ENCODE peak calls at places on chromosomes 13 and 19, in four cellular contexts. K is GM12878, D is HepG2, T is K562. M is an unnamed sample.

GRCh38 chr19:29715695-29716581 is 877 bp upstream of the C19orf12 start:
- DNase-seq in K (no peak), D (peak), T (no peak), M (no peak)

GRCh38 chr19:12783849-12784393 is 7.4 kb upstream of the JUNB start:
- DNase-seq in K (no peak), D (peak), T (peak), M (no peak)

GRCh38 chr19:1408300-1409203 is 1.2 kb downstream of the DAZAP1 start:
- DNase-seq in K (no peak), D (no peak), T (peak), M (peak)

GRCh38 chr13:26061947-26062346 is 10.1 kb upstream of the SHISA2 start:
- DNase-seq in K (no peak), D (no peak), T (no peak), M (no peak)

GRCh38 chr19:32537626-32538025 is 43.4 kb upstream of the PDCD5 start:
- DNase-seq in K (no peak), D (no peak), T (no peak), M (no peak)

GRCh38 chr19:46374526-46375475 is 27.9 kb downstream of the PPP5C start:
- DNase-seq in K (no peak), D (no peak), T (no peak), M (no peak)

GRCh38 chr13:113548171-113548641 is 36.3 kb upstream of the TFDP1 start:
- DNase-seq in K (no peak), D (no peak), T (no peak), M (no peak)

GRCh38 chr13:22940736-22941135 is 240.0 kb upstream of the SGCG start:
- DNase-seq in K (no peak), D (no peak), T (no peak), M (no peak)

GRCh38 chr19:49507803-49508494 is 4.5 kb upstream of the FCGRT start:
- DNase-seq in K (no peak), D (no peak), T (no peak), M (no peak)

GRCh38 chr13:48118025-48118424 is 23.1 kb upstream of the MED4 start:
- DNase-seq in K (no peak), D (no peak), T (no peak), M (no peak)

GRCh38 chr19:36528194-36528920 is at the start of gene ZNF260:
- DNase-seq in K (peak), D (peak), T (peak), M (peak)

GRCh38 chr19:42693760-42694350 is 46.4 kb downstream of the PSG3 start:
- DNase-seq in K (no peak), D (peak), T (peak), M (peak)

GRCh38 chr13:111404746-111405145 is 84.3 kb downstream of the TEX29 start:
- DNase-seq in K (no peak), D (no peak), T (no peak), M (no peak)

GRCh38 chr19:45153339-45154063 is 7.3 kb downstream of the NKPD1 start:
- DNase-seq in K (no peak), D (no peak), T (peak), M (peak)

GRCh38 chr13:65606622-65607021 is 1623.5 kb downstream of the PCDH9 start:
- DNase-seq in K (no peak), D (no peak), T (no peak), M (no peak)

GRCh38 chr13:107518292-107518691 is 697.0 kb downstream of the LIG4 start:
- DNase-seq in K (no peak), D (no peak), T (no peak), M (no peak)

GRCh38 chr13:106484755-106485193 is 50.7 kb downstream of the EFNB2 start:
- DNase-seq in K (no peak), D (no peak), T (no peak), M (no peak)

GRCh38 chr13:100254002-100254401 is 165.1 kb downstream of the PCCA start:
- DNase-seq in K (no peak), D (no peak), T (no peak), M (no peak)

GRCh38 chr19:6590458-6591319 is at the start of gene CD70:
- DNase-seq in K (peak), D (no peak), T (no peak), M (peak)

GRCh38 chr13:110643768-110644421 is 28.6 kb downstream of the NAXD start:
- DNase-seq in K (no peak), D (no peak), T (no peak), M (no peak)

GRCh38 chr13:50915562-50915961 is 6.0 kb downstream of the RNASEH2B start:
- DNase-seq in K (no peak), D (no peak), T (peak), M (peak)

GRCh38 chr19:19176950-19177349 is 6.9 kb upstream of the MEF2B start:
- DNase-seq in K (no peak), D (no peak), T (peak), M (no peak)

GRCh38 chr19:41916033-41916424 is 12.2 kb downstream of the ERFL start:
- DNase-seq in K (no peak), D (no peak), T (no peak), M (no peak)

GRCh38 chr19:2887391-2887914 is 13.3 kb upstream of the ZNF57 start:
- DNase-seq in K (no peak), D (peak), T (peak), M (no peak)

GRCh38 chr19:52535831-52536800 is 8.6 kb downstream of the ZNF808 start:
- DNase-seq in K (peak), D (no peak), T (no peak), M (peak)

GRCh38 chr13:41199526-41199925 is 5.2 kb upstream of the KBTBD7 start:
- DNase-seq in K (peak), D (no peak), T (no peak), M (no peak)

GRCh38 chr13:97743946-97744345 is 209.5 kb upstream of the IPO5 start:
- DNase-seq in K (no peak), D (no peak), T (no peak), M (no peak)

GRCh38 chr13:97742084-97742483 is 211.4 kb upstream of the IPO5 start:
- DNase-seq in K (no peak), D (no peak), T (no peak), M (no peak)
- TF ChIP-seq CREM in K (no peak), D (no peak), T (no peak), M (no peak)

GRCh38 chr19:57052102-57052501 is 67.7 kb upstream of the USP29 start:
- DNase-seq in K (no peak), D (no peak), T (no peak), M (no peak)

GRCh38 chr19:57055956-57056355 is 63.8 kb upstream of the USP29 start:
- DNase-seq in K (no peak), D (no peak), T (no peak), M (no peak)

GRCh38 chr19:57058871-57059270 is 60.9 kb upstream of the USP29 start:
- DNase-seq in K (no peak), D (no peak), T (no peak), M (no peak)

GRCh38 chr19:57053401-57053800 is 66.4 kb upstream of the USP29 start:
- DNase-seq in K (no peak), D (no peak), T (no peak), M (no peak)

DNA sequence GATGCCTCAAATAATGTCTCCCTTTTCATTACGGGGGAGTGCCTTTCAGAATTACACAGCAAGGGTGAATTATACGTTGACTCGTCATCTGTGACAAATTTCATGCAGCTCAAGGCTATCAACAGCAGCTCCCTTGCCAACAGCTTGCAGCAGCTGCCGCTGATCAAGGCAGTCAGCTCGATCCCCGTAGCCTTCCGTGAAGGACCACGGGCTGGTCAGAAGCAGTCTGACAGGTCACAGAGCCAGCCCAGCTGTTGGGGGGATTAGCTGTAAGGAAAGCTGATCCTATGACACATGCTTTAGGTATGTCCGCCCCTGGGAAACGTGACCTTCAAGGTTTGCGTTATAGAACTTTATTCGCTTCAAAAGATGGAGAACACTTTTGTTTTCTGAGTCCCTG is 62.8 kb upstream of the USP29 start:
- DNase-seq in K (no peak), D (no peak), T (no peak), M (no peak)
- TF ChIP-seq CREM in K (no peak), D (no peak), T (no peak), M (no peak)

GRCh38 chr19:40237791-40238190 is 11.3 kb upstream of the CCNP start:
- DNase-seq in K (no peak), D (no peak), T (no peak), M (no peak)
- TF ChIP-seq CREM in K (no peak), D (no peak), T (no peak), M (no peak)

GRCh38 chr13:97058896-97059295 is 64.6 kb upstream of the OXGR1 start:
- DNase-seq in K (no peak), D (no peak), T (no peak), M (no peak)

GRCh38 chr13:97058417-97058816 is 64.1 kb upstream of the OXGR1 start:
- DNase-seq in K (no peak), D (no peak), T (no peak), M (no peak)

DNA sequence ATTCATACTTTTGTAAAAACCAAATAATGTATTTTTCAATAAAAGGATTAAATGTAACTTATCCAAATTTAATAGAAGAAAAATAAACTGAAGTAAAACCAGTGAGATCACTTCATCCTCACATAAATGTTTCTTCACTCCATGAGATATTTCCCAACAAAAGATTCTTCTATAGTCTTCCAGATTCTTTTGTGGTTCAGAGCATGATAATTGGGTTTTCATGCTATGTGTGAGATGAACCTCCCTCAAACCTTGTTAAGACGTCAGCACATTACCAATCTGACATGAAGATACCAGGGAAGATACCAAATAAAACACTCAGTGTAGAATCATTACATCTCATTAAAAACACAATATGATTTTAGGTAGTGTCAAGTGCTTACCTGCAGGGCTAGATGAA is 62.9 kb upstream of the OXGR1 start:
- DNase-seq in K (no peak), D (no peak), T (no peak), M (no peak)
- TF ChIP-seq CREM in K (no peak), D (no peak), T (no peak), M (no peak)

GRCh38 chr19:9966024-9966423 is 29.7 kb upstream of the OLFM2 start:
- DNase-seq in K (no peak), D (no peak), T (no peak), M (no peak)

GRCh38 chr19:9968820-9969687 is 32.7 kb upstream of the OLFM2 start:
- DNase-seq in K (no peak), D (no peak), T (no peak), M (no peak)

GRCh38 chr19:9967326-9967725 is 31.0 kb upstream of the OLFM2 start:
- DNase-seq in K (no peak), D (no peak), T (no peak), M (no peak)

GRCh38 chr19:9969688-9969975 is 33.3 kb upstream of the OLFM2 start:
- DNase-seq in K (no peak), D (no peak), T (no peak), M (no peak)

GRCh38 chr19:9966448-9966847 is 30.1 kb upstream of the OLFM2 start:
- DNase-seq in K (no peak), D (no peak), T (no peak), M (peak)
- TF ChIP-seq CREM in K (no peak), D (no peak), T (no peak), M (no peak)

GRCh38 chr13:77737583-77738200 is 40.2 kb downstream of the SLAIN1 start:
- DNase-seq in K (no peak), D (no peak), T (no peak), M (no peak)
- TF ChIP-seq CREM in K (no peak), D (no peak), T (no peak), M (no peak)